ENCODE peak calls at places on chromosomes 2 and 18, in six cellular contexts. F, E, U, J, D and C are unnamed samples.

GRCh38 chr2:98915751-98916358 is 20.2 kb downstream of the CRACDL start:
- DNase-seq in E (no peak), J (peak; percentile 20), F (no peak), U (no peak), D (no peak), C (no peak)

GRCh38 chr2:235695602-235695895 is 201.7 kb downstream of the AGAP1 start:
- DNase-seq in D (no peak), E (no peak), F (no peak), J (peak; percentile 15), U (no peak), C (no peak)

GRCh38 chr18:67794512-67794911 is 278.0 kb upstream of the DSEL start:
- DNase-seq in J (no peak), D (no peak), U (no peak), E (no peak), F (no peak), C (no peak)

GRCh38 chr2:62826141-62826540 is 120.6 kb downstream of the EHBP1 start:
- DNase-seq in E (no peak), F (no peak), D (no peak), J (no peak), U (no peak), C (no peak)

GRCh38 chr2:172806426-172807008 is 70.9 kb downstream of the RAPGEF4 start:
- DNase-seq in D (no peak), J (no peak), F (no peak), U (no peak), E (peak; percentile 42), C (no peak)

GRCh38 chr18:7847988-7848387 is 280.9 kb downstream of the PTPRM start:
- DNase-seq in E (no peak), J (no peak), U (no peak), D (no peak), F (no peak), C (no peak)

GRCh38 chr2:14220101-14220500 is 412.4 kb upstream of the LRATD1 start:
- DNase-seq in U (no peak), F (no peak), D (no peak), J (no peak), E (no peak), C (no peak)

GRCh38 chr2:96977631-96978195 is 8.7 kb downstream of the FAM178B start:
- DNase-seq in F (no peak), E (no peak), J (no peak), D (no peak), U (no peak), C (no peak)

GRCh38 chr2:36918307-36918706 is 48.0 kb downstream of the STRN start:
- DNase-seq in J (no peak), F (no peak), D (no peak), E (no peak), U (no peak), C (no peak)

GRCh38 chr2:127175821-127176354 is 44.2 kb downstream of the CYP27C1 start:
- DNase-seq in U (peak; percentile 22), J (peak; percentile 92), E (no peak), D (peak; percentile 12), F (peak; percentile 24), C (peak; percentile 57)

GRCh38 chr18:10017048-10017447 is 103.2 kb downstream of the VAPA start:
- DNase-seq in U (no peak), J (no peak), E (no peak), D (no peak), F (no peak), C (no peak)

GRCh38 chr2:206383669-206384068 is 59.7 kb upstream of the ADAM23 start:
- DNase-seq in U (no peak), E (no peak), J (no peak), D (no peak), F (no peak), C (no peak)

GRCh38 chr2:128596453-128597430 is 278.1 kb upstream of the HS6ST1 start:
- DNase-seq in U (no peak), F (peak; percentile 19), E (no peak), J (peak; percentile 53), D (peak; percentile 20), C (no peak)

GRCh38 chr2:189165656-189166380 is 13.7 kb downstream of the COL5A2 start:
- DNase-seq in F (no peak), U (no peak), J (no peak), D (no peak), E (no peak), C (no peak)

GRCh38 chr2:159108178-159108893 is 139.9 kb downstream of the TANC1 start:
- DNase-seq in J (no peak), E (no peak), D (no peak), F (no peak), U (no peak), C (no peak)

GRCh38 chr2:12006841-12007240 is 260.4 kb downstream of the LPIN1 start:
- DNase-seq in J (no peak), E (no peak), F (no peak), U (no peak), D (no peak), C (no peak)

GRCh38 chr2:57443985-57444501 is 602.6 kb upstream of the VRK2 start:
- DNase-seq in E (no peak), F (no peak), D (peak; percentile 32), J (no peak), U (no peak), C (no peak)

GRCh38 chr2:181312515-181312927 is 144.7 kb upstream of the ITGA4 start:
- DNase-seq in U (peak; percentile 21), D (no peak), E (no peak), F (no peak), J (no peak), C (no peak)

GRCh38 chr2:43773876-43774613 is at the start of gene DYNC2LI1:
- DNase-seq in E (peak; percentile 83), U (peak; percentile 93), D (peak; percentile 94), F (peak; percentile 92), J (peak; percentile 96), C (peak; percentile 78)

DNA sequence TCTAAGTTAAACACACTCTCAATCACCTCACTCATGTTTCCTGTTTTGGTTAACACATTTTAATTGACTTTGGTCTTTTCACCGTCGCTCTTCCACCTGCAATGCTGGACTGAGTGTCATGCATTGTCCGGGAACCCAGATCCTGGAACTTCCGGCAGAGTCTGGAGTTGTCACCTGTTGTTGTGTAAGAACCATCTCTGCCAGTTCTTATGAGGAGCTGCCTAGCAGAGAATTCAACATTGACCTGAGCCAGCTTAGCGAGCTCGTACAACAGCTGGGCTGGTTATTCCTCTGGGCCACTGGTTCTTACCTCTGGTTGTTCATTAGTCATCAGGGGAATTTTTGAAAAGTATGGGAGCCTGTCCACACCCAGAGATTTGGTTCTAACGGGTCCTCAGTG is 75.7 kb downstream of the BCL2L11 start:
- DNase-seq in E (no peak), U (no peak), D (no peak), J (no peak), F (no peak), C (no peak)
- TF ChIP-seq EP300 in E (no peak), U (no peak), D (no peak), J (no peak), F (no peak), C (no peak)

DNA sequence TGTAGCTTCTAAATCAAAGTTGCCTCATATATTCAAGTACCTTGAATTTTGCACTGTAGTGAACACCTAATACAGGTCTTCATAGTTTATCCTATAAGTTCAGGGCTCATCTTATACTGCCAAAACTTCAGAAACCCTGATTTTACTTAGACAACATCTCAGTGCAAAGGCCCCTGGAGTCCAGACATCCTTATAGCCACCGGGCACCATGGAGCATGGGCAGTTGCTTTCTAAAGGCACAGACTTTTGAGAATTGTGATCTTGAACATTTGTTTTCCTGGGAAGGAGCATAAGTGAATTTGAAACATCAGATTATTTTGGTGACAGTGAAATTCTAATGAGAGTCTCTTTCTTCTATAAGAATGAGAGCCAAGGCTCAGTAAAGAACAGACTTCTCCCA is 292.3 kb downstream of the CYRIA start:
- DNase-seq in E (no peak), J (no peak), U (no peak), D (no peak), F (no peak), C (no peak)
- H3K36me3 ChIP-seq in E (no peaks in the 10 kb centered on the region), J (no peaks in the 10 kb centered on the region), U (no peaks in the 10 kb centered on the region), D (no peaks in the 10 kb centered on the region), F (no peaks in the 10 kb centered on the region), C (no peaks in the 10 kb centered on the region)

GRCh38 chr2:73071452-73072399 is at the start of gene SFXN5:
- DNase-seq in U (peak; percentile 95), D (peak; percentile 93), J (peak; percentile 98), E (peak; percentile 93), F (peak; percentile 95), C (peak; percentile 95)
- TF ChIP-seq POLR2A in U (peak; percentile 82), D (peak; percentile 65), J (no peak), E (peak; percentile 82), F (no peak), C (no peak)

GRCh38 chr2:187544371-187545080 is 9.7 kb downstream of the TFPI start:
- DNase-seq in U (no peak), E (no peak), F (no peak), J (no peak), D (peak; percentile 64), C (no peak)
- TF ChIP-seq EP300 in U (no peak), E (no peak), F (no peak), J (no peak), D (no peak), C (no peak)

GRCh38 chr2:184162426-184162825 is 435.9 kb upstream of the ZNF804A start:
- DNase-seq in F (no peak), U (no peak), E (no peak), D (no peak), J (no peak), C (no peak)

GRCh38 chr2:184154438-184154837 is 443.9 kb upstream of the ZNF804A start:
- DNase-seq in F (no peak), D (no peak), E (no peak), J (no peak), U (no peak), C (no peak)

GRCh38 chr2:184155791-184156190 is 442.5 kb upstream of the ZNF804A start:
- DNase-seq in D (no peak), U (no peak), F (no peak), J (no peak), E (no peak), C (no peak)

GRCh38 chr2:184157141-184157540 is 441.2 kb upstream of the ZNF804A start:
- DNase-seq in E (no peak), F (no peak), D (no peak), J (no peak), U (no peak), C (no peak)
- H3K36me3 ChIP-seq in E (no peaks in the 10 kb centered on the region), F (no peaks in the 10 kb centered on the region), D (no peaks in the 10 kb centered on the region), J (no peaks in the 10 kb centered on the region), U (no peaks in the 10 kb centered on the region), C (no peaks in the 10 kb centered on the region)

GRCh38 chr2:70887550-70888229 is 48.0 kb upstream of the ATP6V1B1 start:
- DNase-seq in F (peak; percentile 40), U (peak; percentile 54), E (no peak), J (no peak), D (no peak), C (no peak)
- TF ChIP-seq POLR2A in F (no peak), U (no peak), E (peak; percentile 68), J (no peak), D (no peak), C (no peak)